ENCODE peak calls at places on chromosomes 5 and 9, in seven cellular contexts. J is HL-60, C is GM12892, U is Panc1, A is prostate gland, D is sigmoid colon, T is GM23338. I is an unnamed sample.
A peak's percentile ranks its signal among the peaks of the same experiment; 100 is the strongest.

GRCh38 chr5:75051217-75051751 is 1.1 kb downstream of the GCNT4 start:
- DNase-seq in U (no peak), J (no peak), T (peak; percentile 19), A (no peak), C (no peak), D (no peak), I (peak; percentile 56)

GRCh38 chr9:137195525-137196220 is 4.9 kb downstream of the TPRN start:
- DNase-seq in J (no peak), U (no peak), C (no peak), T (no peak), D (no peak), A (no peak), I (no peak)

GRCh38 chr5:6759401-6759800 is 46.2 kb downstream of the TENT4A start:
- DNase-seq in J (no peak), U (no peak), A (no peak), D (peak; percentile 61), C (no peak), T (peak; percentile 53), I (no peak)

GRCh38 chr5:179294891-179295777 is 50.1 kb downstream of the ADAMTS2 start:
- DNase-seq in A (no peak), C (no peak), T (no peak), D (peak; percentile 83), U (no peak), J (no peak), I (peak; percentile 39)

GRCh38 chr5:56649569-56649968 is 165.8 kb upstream of the MAP3K1 start:
- DNase-seq in J (no peak), C (no peak), U (no peak), T (no peak), D (no peak), A (no peak), I (no peak)

GRCh38 chr5:1009359-1010180 is 968 bp downstream of the NKD2 start:
- DNase-seq in C (no peak), A (no peak), D (peak; percentile 61), U (no peak), T (no peak), J (no peak), I (peak; percentile 70)

GRCh38 chr5:168239325-168239724 is 52.1 kb upstream of the WWC1 start:
- DNase-seq in A (no peak), T (peak; percentile 38), J (no peak), D (no peak), U (no peak), C (no peak), I (no peak)

GRCh38 chr5:81783401-81783800 is 32.5 kb upstream of the SSBP2 start:
- DNase-seq in U (no peak), D (no peak), C (no peak), A (no peak), T (no peak), J (no peak), I (no peak)

GRCh38 chr5:24226492-24226891 is 418.3 kb downstream of the CDH10 start:
- DNase-seq in D (no peak), J (no peak), T (no peak), U (no peak), A (no peak), C (no peak), I (no peak)

GRCh38 chr5:89864941-89865340 is 544.6 kb downstream of the CETN3 start:
- DNase-seq in D (no peak), U (no peak), C (no peak), T (peak; percentile 26), J (no peak), A (no peak), I (no peak)

GRCh38 chr9:124286292-124286931 is 28.7 kb downstream of the NEK6 start:
- DNase-seq in T (no peak), J (peak; percentile 81), C (peak; percentile 65), U (no peak), A (no peak), D (no peak), I (no peak)

GRCh38 chr9:130328349-130328801 is 62.8 kb downstream of the HMCN2 start:
- DNase-seq in J (peak; percentile 43), D (peak; percentile 94), A (no peak), U (no peak), C (no peak), T (no peak), I (no peak)

GRCh38 chr9:134955801-134956200 is 38.1 kb upstream of the FCN1 start:
- DNase-seq in J (no peak), U (no peak), D (peak; percentile 40), C (no peak), T (no peak), A (no peak), I (no peak)

GRCh38 chr5:110815916-110816605 is 77.3 kb downstream of the SLC25A46 start:
- DNase-seq in D (no peak), T (no peak), U (no peak), C (no peak), J (no peak), A (no peak), I (no peak)

GRCh38 chr5:42982107-42982622 is 58.0 kb downstream of the ANXA2R start:
- DNase-seq in U (no peak), D (no peak), J (no peak), A (no peak), T (no peak), C (no peak), I (no peak)

GRCh38 chr9:134644715-134645606 is 3.4 kb downstream of the COL5A1 start:
- DNase-seq in T (no peak), D (peak; percentile 93), C (no peak), J (no peak), A (peak; percentile 76), U (no peak), I (no peak)

GRCh38 chr9:136619742-136620440 is 42.8 kb upstream of the EGFL7 start:
- DNase-seq in D (peak; percentile 86), T (no peak), U (no peak), C (no peak), A (no peak), J (peak; percentile 91), I (peak; percentile 96)

GRCh38 chr9:121021294-121021693 is 28.8 kb downstream of the C5 start:
- DNase-seq in D (peak; percentile 70), U (no peak), T (no peak), C (no peak), J (no peak), A (no peak), I (no peak)

GRCh38 chr5:148542812-148543211 is 111.5 kb downstream of the HTR4 start:
- DNase-seq in C (no peak), A (no peak), T (no peak), D (no peak), J (no peak), U (no peak), I (no peak)

GRCh38 chr9:104339692-104340091 is 164.4 kb upstream of the OR13F1 start:
- DNase-seq in T (no peak), D (no peak), J (no peak), C (no peak), U (no peak), A (no peak), I (no peak)

GRCh38 chr5:168747987-168748777 is 169.0 kb upstream of the PANK3 start:
- DNase-seq in U (peak; percentile 32), C (peak; percentile 48), A (no peak), T (peak; percentile 89), J (peak; percentile 41), D (no peak), I (peak; percentile 72)

GRCh38 chr9:105455836-105456475 is 8.1 kb downstream of the FSD1L start:
- DNase-seq in T (no peak), A (no peak), D (no peak), U (no peak), C (no peak), J (no peak), I (no peak)

GRCh38 chr5:124519396-124519795 is 227.0 kb downstream of the ZNF608 start:
- DNase-seq in D (no peak), U (no peak), C (no peak), T (no peak), J (no peak), A (no peak), I (no peak)
- TF ChIP-seq POLR2AphosphoS5 in D (peak; percentile 59), U (no peak), C (no peak), T (no peak), J (no peak), A (no peak), I (no peak)

GRCh38 chr5:101534486-101535110 is 631.5 kb upstream of the ST8SIA4 start:
- DNase-seq in J (no peak), A (no peak), T (no peak), D (no peak), C (no peak), U (no peak), I (no peak)
- TF ChIP-seq POLR2AphosphoS5 in J (no peak), A (no peak), T (no peak), D (no peak), C (no peak), U (no peak), I (no peak)

GRCh38 chr5:28567050-28567449 is 1528.7 kb upstream of the CDH9 start:
- DNase-seq in A (no peak), U (no peak), D (no peak), T (no peak), C (no peak), J (no peak), I (no peak)
- TF ChIP-seq POLR2AphosphoS5 in A (no peak), U (no peak), D (no peak), T (no peak), C (no peak), J (no peak), I (no peak)

GRCh38 chr5:79561525-79561893 is 47.6 kb upstream of the HOMER1 start:
- DNase-seq in A (no peak), C (no peak), U (no peak), J (no peak), T (no peak), D (no peak), I (no peak)

GRCh38 chr5:79560774-79561524 is 47.0 kb upstream of the HOMER1 start:
- DNase-seq in T (no peak), A (no peak), U (no peak), J (no peak), C (no peak), D (no peak), I (no peak)

GRCh38 chr5:79563247-79563590 is 49.0 kb upstream of the TENT2 start:
- DNase-seq in J (no peak), U (no peak), C (no peak), T (no peak), D (no peak), A (no peak), I (no peak)

GRCh38 chr5:79564798-79565279 is 47.4 kb upstream of the TENT2 start:
- DNase-seq in A (no peak), J (no peak), D (no peak), T (no peak), U (no peak), C (no peak), I (no peak)

DNA sequence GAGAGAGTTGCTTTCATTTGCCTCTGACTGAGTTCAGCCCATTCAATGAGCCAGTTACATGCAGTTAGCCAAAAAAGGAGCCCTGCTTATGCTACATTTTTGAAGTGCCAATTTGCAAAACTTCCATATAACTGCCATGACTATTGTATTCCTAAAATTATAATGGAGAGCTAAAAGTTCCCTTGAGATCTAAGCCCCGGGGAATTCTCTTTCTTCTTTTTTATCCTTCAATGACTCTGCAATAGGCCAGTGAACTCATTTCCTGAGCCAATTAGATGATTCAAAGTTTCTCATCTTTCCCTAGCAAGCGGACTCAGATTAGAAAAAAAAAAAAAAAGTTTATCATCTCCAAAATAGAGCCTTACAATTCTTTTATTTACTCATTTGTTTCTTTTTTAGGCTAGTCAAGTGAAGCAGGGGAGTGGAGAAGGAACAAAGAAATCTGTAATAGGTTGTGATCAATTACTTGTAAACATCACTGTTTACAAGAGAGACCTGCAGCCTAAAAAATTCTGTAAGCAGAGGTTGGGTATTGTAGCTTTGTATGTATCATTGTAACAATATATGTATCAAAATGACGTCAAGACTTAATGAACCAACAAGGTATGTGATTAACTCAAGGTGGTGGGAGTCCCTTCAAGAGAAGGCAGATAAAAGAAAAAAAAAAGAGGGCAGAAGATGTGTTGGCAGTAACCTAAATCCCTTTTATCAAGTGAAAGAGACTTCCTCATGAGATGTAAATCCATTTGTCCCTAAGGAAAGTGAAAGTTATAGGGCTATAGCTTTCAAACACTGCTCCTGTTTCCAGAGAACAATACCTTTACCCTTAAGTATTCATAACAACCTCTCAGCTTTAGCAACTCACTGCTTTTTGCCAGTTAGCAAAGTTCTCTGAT is 48.7 kb upstream of the HOMER1 start:
- DNase-seq in T (no peak), D (no peak), J (no peak), U (no peak), A (no peak), C (no peak), I (no peak)
- TF ChIP-seq POLR2AphosphoS5 in T (no peak), D (no peak), J (no peak), U (no peak), A (no peak), C (no peak), I (no peak)